ENCODE peak calls at places on chromosomes 2 and 18, in nine cellular contexts. B is adrenal gland, L is esophagus muscularis mucosa, C is gastrocnemius medialis, N is fibroblast of pulmonary artery, I is BE2C, R is SK-N-SH, G is tibial nerve, O is Calu3. K is an unnamed sample.

GRCh38 chr2:171703574-171704347 is 16.5 kb downstream of the DYNC1I2 start:
- DNase-seq in B (no peak), L (no peak), C (no peak), N (peak), I (no peak), R (peak), G (no peak), O (no peak), K (no peak)

GRCh38 chr2:136151021-136151971 is 33.3 kb upstream of the CXCR4 start:
- DNase-seq in B (no peak), L (no peak), C (no peak), N (no peak), I (no peak), R (no peak), G (no peak), O (no peak), K (no peak)

GRCh38 chr18:5238371-5238758 is 41.3 kb upstream of the AKAIN1 start:
- DNase-seq in B (peak), L (no peak), C (no peak), N (peak), I (peak), R (peak), G (peak), O (peak), K (no peak)

GRCh38 chr2:156687715-156688114 is 251.5 kb downstream of the GPD2 start:
- DNase-seq in B (no peak), L (no peak), C (peak), N (peak), I (no peak), R (no peak), G (no peak), O (peak), K (no peak)

GRCh38 chr2:228378696-228379425 is 197.4 kb upstream of the SPHKAP start:
- DNase-seq in B (no peak), L (no peak), C (no peak), N (no peak), I (no peak), R (no peak), G (no peak), O (no peak), K (no peak)

GRCh38 chr2:72289283-72289682 is 141.6 kb upstream of the CYP26B1 start:
- DNase-seq in B (no peak), L (no peak), C (no peak), N (no peak), I (no peak), R (no peak), G (no peak), O (no peak), K (no peak)

GRCh38 chr2:75894170-75894569 is 183.5 kb upstream of the GCFC2 start:
- DNase-seq in B (no peak), L (no peak), C (no peak), N (no peak), I (no peak), R (no peak), G (no peak), O (no peak), K (no peak)

GRCh38 chr2:205161156-205161555 is 521.1 kb upstream of the NRP2 start:
- DNase-seq in B (no peak), L (no peak), C (no peak), N (no peak), I (no peak), R (no peak), G (no peak), O (no peak), K (no peak)

GRCh38 chr2:197500503-197501179 is 462 bp downstream of the HSPE1 start:
- DNase-seq in B (no peak), L (no peak), C (peak), N (peak), I (no peak), R (no peak), G (no peak), O (no peak), K (no peak)

GRCh38 chr2:80288576-80288975 is 16.0 kb downstream of the LRRTM1 start:
- DNase-seq in B (no peak), L (no peak), C (no peak), N (peak), I (peak), R (peak), G (no peak), O (no peak), K (no peak)

GRCh38 chr18:32760391-32760790 is 12.4 kb downstream of the KLHL14 start:
- DNase-seq in B (no peak), L (no peak), C (no peak), N (no peak), I (no peak), R (no peak), G (no peak), O (no peak), K (no peak)

GRCh38 chr18:12032786-12033642 is 51.7 kb downstream of the IMPA2 start:
- DNase-seq in B (no peak), L (no peak), C (no peak), N (peak), I (no peak), R (no peak), G (no peak), O (no peak), K (no peak)

GRCh38 chr2:75558786-75559428 is 1.8 kb downstream of the EVA1A start:
- DNase-seq in B (no peak), L (peak), C (no peak), N (peak), I (no peak), R (no peak), G (no peak), O (no peak), K (no peak)

GRCh38 chr2:227855440-227855839 is 16.0 kb upstream of the DAW1 start:
- DNase-seq in B (no peak), L (no peak), C (no peak), N (no peak), I (no peak), R (no peak), G (no peak), O (no peak), K (no peak)

GRCh38 chr2:6968319-6969100 is 51.3 kb downstream of the RNF144A start:
- DNase-seq in B (no peak), L (peak), C (no peak), N (peak), I (peak), R (peak), G (no peak), O (no peak), K (no peak)

GRCh38 chr18:3985664-3986063 is 469.4 kb downstream of the DLGAP1 start:
- DNase-seq in B (no peak), L (no peak), C (no peak), N (peak), I (no peak), R (no peak), G (no peak), O (no peak), K (no peak)

GRCh38 chr2:55391615-55392242 is 27.9 kb downstream of the CCDC88A start:
- DNase-seq in B (no peak), L (no peak), C (no peak), N (no peak), I (peak), R (peak), G (no peak), O (no peak), K (no peak)

GRCh38 chr2:39604875-39605274 is 60.8 kb upstream of the TMEM178A start:
- DNase-seq in B (peak), L (no peak), C (no peak), N (no peak), I (no peak), R (no peak), G (no peak), O (no peak), K (no peak)

GRCh38 chr2:8409461-8410260 is 272.2 kb upstream of the ID2 start:
- DNase-seq in B (peak), L (no peak), C (no peak), N (no peak), I (no peak), R (no peak), G (no peak), O (no peak), K (no peak)

GRCh38 chr2:20524412-20525040 is 77.7 kb downstream of the RHOB start:
- DNase-seq in B (peak), L (no peak), C (no peak), N (peak), I (peak), R (no peak), G (no peak), O (no peak), K (no peak)

GRCh38 chr2:79887747-79888374 is 375.0 kb downstream of the CTNNA2 start:
- DNase-seq in B (peak), L (no peak), C (no peak), N (peak), I (peak), R (peak), G (peak), O (peak), K (no peak)

GRCh38 chr2:169664600-169664977 is 29.6 kb downstream of the CFAP210 start:
- DNase-seq in B (no peak), L (no peak), C (no peak), N (peak), I (no peak), R (no peak), G (no peak), O (no peak), K (no peak)

GRCh38 chr2:31319391-31320175 is 85.6 kb downstream of the EHD3 start:
- DNase-seq in B (peak), L (no peak), C (peak), N (peak), I (no peak), R (no peak), G (peak), O (no peak), K (no peak)

GRCh38 chr2:11129598-11130449 is 25.4 kb upstream of the SLC66A3 start:
- DNase-seq in B (peak), L (no peak), C (no peak), N (peak), I (peak), R (peak), G (no peak), O (peak), K (no peak)

GRCh38 chr2:218993345-218994315 is at the start of gene CRYBA2:
- DNase-seq in B (no peak), L (no peak), C (no peak), N (peak), I (no peak), R (peak), G (no peak), O (peak), K (no peak)

GRCh38 chr2:85413592-85414421 is 3.6 kb upstream of the CAPG start:
- DNase-seq in B (no peak), L (no peak), C (no peak), N (peak), I (no peak), R (no peak), G (no peak), O (peak), K (no peak)
- TF ChIP-seq CTCF in B (no peak), L (no peak), C (no peak), N (no peak), I (no peak), R (no peak), G (no peak), O (peak), K (no peak)

GRCh38 chr2:186862869-186863709 is 14.1 kb upstream of the ZSWIM2 start:
- DNase-seq in B (no peak), L (no peak), C (no peak), N (peak), I (no peak), R (peak), G (no peak), O (no peak), K (no peak)
- TF ChIP-seq CTCF in B (peak), L (peak), C (peak), N (peak), I (peak), R (peak), G (peak), O (peak), K (no peak)

GRCh38 chr2:18219676-18220075 is 340.8 kb downstream of the RDH14 start:
- DNase-seq in B (no peak), L (no peak), C (no peak), N (peak), I (no peak), R (no peak), G (no peak), O (no peak), K (no peak)
- TF ChIP-seq CTCF in B (no peak), L (no peak), C (no peak), N (peak), I (no peak), R (peak), G (no peak), O (no peak), K (no peak)

GRCh38 chr2:97774425-97774824 is 61.0 kb downstream of the ZAP70 start:
- DNase-seq in B (no peak), L (peak), C (no peak), N (peak), I (peak), R (no peak), G (no peak), O (peak), K (no peak)
- TF ChIP-seq CTCF in B (peak), L (no peak), C (no peak), N (peak), I (peak), R (peak), G (no peak), O (peak), K (no peak)

GRCh38 chr18:78660311-78660710 is 319.3 kb upstream of the SALL3 start:
- DNase-seq in B (no peak), L (no peak), C (no peak), N (no peak), I (no peak), R (no peak), G (no peak), O (no peak), K (no peak)

GRCh38 chr18:78664048-78664447 is 315.6 kb upstream of the SALL3 start:
- DNase-seq in B (no peak), L (no peak), C (no peak), N (no peak), I (no peak), R (no peak), G (no peak), O (no peak), K (no peak)

GRCh38 chr18:78664851-78665250 is 314.8 kb upstream of the SALL3 start:
- DNase-seq in B (no peak), L (no peak), C (no peak), N (no peak), I (no peak), R (no peak), G (no peak), O (no peak), K (no peak)

GRCh38 chr18:78661316-78661715 is 318.3 kb upstream of the SALL3 start:
- DNase-seq in B (no peak), L (no peak), C (no peak), N (no peak), I (no peak), R (no peak), G (no peak), O (no peak), K (no peak)

DNA sequence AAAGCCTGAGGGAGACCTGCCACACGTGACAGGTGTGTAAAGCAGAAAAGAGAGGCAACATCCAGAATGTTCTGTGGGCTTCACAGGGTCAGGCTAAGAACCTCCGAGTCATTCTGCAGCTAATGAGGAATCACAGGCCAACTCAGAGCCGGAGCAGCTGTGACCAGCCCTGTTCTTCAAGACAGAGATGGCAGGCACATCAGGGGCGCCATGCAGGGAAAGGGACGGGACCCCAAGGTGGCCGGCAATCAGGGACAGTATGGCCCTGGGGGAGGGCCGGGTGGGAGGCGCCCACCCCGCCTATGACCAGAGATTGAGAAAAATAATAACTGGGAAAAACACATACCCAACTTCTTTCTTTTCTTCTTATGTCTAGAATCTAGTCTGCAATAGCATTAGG is 316.7 kb upstream of the SALL3 start:
- DNase-seq in B (no peak), L (no peak), C (no peak), N (no peak), I (no peak), R (no peak), G (no peak), O (no peak), K (no peak)
- TF ChIP-seq CTCF in B (no peak), L (no peak), C (no peak), N (no peak), I (no peak), R (no peak), G (no peak), O (no peak), K (no peak)

DNA sequence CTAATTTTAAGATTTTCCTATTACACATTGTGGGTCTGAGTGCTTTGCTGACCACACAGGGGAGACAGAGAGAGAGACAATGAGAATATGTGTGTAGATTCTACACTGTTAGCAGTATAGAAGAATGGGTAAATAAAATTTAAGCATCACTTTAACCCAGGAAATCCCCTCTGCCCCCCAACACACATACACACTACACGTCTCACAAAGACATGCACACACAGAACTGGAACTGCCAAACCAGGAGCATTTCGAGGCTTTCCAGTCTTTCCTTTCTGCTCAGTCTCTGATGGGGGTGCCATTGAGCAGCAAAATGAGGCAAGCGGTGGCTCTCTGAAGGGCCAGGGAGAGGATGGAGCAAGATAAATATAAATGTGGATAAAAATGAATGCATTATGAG is 2.5 kb downstream of the MERTK start:
- DNase-seq in B (peak), L (peak), C (no peak), N (peak), I (peak), R (peak), G (no peak), O (peak), K (no peak)
- TF ChIP-seq CTCF in B (peak), L (peak), C (no peak), N (peak), I (peak), R (peak), G (peak), O (peak), K (no peak)

DNA sequence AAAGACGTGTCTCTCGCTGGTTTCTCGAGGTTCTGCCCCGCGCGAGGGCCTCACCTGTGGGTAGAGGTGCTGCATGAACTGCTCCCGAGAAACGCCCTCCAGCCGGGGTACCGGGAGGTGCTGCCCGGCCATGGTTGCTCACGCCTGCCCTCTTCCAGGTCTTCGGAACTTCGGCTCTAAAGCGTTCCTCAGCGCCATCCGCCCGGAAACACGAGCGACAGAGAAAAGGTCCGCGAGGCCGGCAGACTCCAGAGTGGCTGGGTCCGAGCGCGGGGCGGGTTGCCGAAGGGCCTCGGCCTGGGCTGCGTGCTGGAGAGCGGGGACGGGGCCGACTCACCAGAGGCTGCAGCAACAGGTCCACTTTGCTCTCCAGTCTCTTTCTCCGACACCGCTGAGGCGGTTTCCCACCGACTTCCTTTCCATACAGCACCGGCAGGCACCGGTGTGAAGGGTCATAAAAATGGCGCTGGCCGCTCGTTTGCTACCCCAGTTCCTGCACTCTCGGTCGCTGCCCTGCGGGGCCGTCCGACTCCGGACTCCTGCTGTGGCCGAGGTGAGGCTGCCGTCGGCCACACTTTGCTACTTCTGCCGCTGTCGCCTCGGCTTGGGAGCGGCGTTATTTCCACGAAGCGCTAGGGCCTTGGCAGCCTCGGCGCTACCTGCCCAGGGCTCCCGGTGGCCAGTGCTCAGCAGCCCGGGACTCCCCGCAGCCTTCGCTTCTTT is at the start of the genes MAIP1 and TYW5:
- DNase-seq in B (peak), L (peak), C (peak), N (peak), I (peak), R (peak), G (peak), O (peak), K (peak)
- TF ChIP-seq CTCF in B (peak), L (no peak), C (no peak), N (peak), I (peak), R (no peak), G (no peak), O (no peak), K (no peak)

DNA sequence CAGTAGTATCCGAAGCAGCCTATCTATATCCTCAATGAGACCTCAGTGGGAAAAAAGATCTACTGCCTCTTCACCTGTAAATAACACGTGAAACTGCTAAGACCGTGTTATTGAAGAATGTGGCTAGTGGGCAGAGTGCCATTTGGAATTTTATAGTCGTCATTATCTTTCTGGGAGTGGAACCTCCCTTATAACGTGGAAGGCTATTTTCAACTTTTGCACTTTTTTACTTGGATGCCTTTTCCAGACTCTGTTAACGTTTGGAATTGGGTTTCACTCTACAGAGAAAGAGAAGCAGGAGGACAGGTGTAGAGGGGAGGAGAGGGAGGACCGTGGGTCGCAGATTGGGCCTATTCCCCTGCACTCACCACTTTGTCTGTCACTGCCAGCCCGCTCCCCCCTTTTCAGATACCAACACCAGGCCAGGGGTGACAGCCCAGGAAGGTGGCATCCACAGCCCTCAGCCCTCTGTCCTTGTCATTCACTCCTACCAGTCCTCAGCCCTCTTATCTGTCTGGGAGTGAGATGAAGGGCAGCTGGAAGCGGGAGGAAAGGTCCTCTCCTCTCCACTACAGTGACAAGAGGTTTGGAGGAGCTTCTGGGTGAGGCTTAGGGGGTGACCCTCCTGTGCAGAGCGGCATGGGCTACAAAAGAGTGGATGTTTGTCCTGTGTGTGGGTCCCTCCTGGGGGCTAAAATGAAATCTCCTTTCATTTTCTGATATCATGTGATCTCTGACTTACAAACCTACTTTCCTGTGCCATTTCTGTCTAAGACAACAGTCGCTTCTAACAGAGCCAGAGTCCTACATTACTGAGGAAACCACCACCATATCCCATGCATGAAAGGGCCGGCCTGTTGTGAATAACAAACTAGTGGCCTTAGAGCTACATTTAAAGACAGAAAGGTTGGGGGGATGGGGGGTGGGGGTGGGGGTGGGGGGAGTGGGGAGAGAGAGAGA is 23.9 kb upstream of the CEP68 start:
- DNase-seq in B (no peak), L (no peak), C (no peak), N (peak), I (no peak), R (no peak), G (no peak), O (no peak), K (no peak)
- TF ChIP-seq CTCF in B (no peak), L (no peak), C (no peak), N (no peak), I (no peak), R (no peak), G (no peak), O (no peak), K (no peak)

DNA sequence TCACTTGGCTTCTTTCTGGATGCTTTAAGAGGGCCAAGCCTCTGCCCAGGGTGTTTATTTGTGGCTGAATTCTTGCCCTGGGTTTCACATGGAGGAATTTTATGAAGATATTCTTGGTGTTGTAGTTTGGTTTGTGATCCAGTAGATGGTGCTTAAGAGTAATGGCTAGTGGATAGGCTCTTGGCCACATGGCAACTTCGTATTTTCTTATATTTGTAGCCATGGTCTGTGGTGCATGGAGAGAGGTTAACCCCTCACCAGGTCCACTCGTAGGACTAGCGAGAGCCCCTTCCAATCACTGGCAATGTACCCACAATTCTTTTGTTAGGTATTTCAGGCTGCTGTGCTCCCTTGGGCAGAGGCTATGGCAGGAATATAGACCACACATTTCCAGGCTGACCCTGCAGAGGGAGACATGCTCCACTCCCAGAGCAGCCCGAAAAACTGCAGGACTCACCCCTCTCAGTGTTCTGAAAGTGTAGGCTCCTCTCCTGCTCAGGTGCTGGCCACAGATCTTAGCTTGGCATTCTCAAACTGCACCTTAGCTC is 582.1 kb upstream of the SETBP1 start:
- DNase-seq in B (no peak), L (no peak), C (no peak), N (peak), I (peak), R (no peak), G (no peak), O (no peak), K (no peak)
- TF ChIP-seq CTCF in B (peak), L (no peak), C (no peak), N (peak), I (peak), R (peak), G (peak), O (no peak), K (no peak)

K was measured in omental fat pad.